ENCODE peak calls at places on chromosomes 3 and 15, in six cellular contexts. O is cardiac fibroblast; J is NCI-H2081; Z is activated CD4-positive, alpha-beta T cell treated with anti-CD3 and anti-CD28 coated beads, Interleukin-2, amount 50 U/mL, for 48 hours; U is stimulated activated CD4-positive, alpha-beta T cell treated with anti-CD3 and anti-CD28 coated beads, Interleukin-2, amount 100 ng/mL, for 48 hours; P is HFFc6. M is an unnamed sample.

GRCh38 chr3:188180114-188180513 is 26.2 kb downstream of the LPP start:
- DNase-seq in O (no peak), J (no peak), Z (no peak), U (no peak), P (no peak), M (no peak)

GRCh38 chr3:32420138-32420981 is 28.7 kb downstream of the CMTM7 start:
- DNase-seq in O (peak), J (no peak), Z (peak), U (no peak), P (peak), M (no peak)

GRCh38 chr3:171901615-171902312 is 58.6 kb downstream of the TMEM212 start:
- DNase-seq in O (peak), J (no peak), Z (no peak), U (no peak), P (no peak), M (no peak)

GRCh38 chr3:59115355-59116136 is 65.7 kb upstream of the CFAP20DC start:
- DNase-seq in O (peak), J (no peak), Z (no peak), U (no peak), P (no peak), M (no peak)

GRCh38 chr3:36483709-36484108 is 103.4 kb downstream of the STAC start:
- DNase-seq in O (no peak), J (no peak), Z (no peak), U (no peak), P (no peak), M (no peak)

GRCh38 chr15:93846148-93846547 is 385.2 kb upstream of the MCTP2 start:
- DNase-seq in O (no peak), J (no peak), Z (no peak), U (no peak), P (no peak), M (no peak)

GRCh38 chr15:99979371-99979770 is 246.1 kb upstream of the LYSMD4 start:
- DNase-seq in O (no peak), J (no peak), Z (no peak), U (no peak), P (no peak), M (no peak)

GRCh38 chr15:67136802-67137201 is 71.4 kb downstream of the SMAD3 start:
- DNase-seq in O (no peak), J (no peak), Z (no peak), U (no peak), P (no peak), M (no peak)

GRCh38 chr3:117898722-117899121 is 1135.9 kb downstream of the IGSF11 start:
- DNase-seq in O (peak), J (no peak), Z (no peak), U (no peak), P (no peak), M (peak)

GRCh38 chr3:25465266-25465860 is 37.3 kb downstream of the RARB start:
- DNase-seq in O (peak), J (no peak), Z (no peak), U (no peak), P (no peak), M (no peak)